ENCODE peak calls at places on chromosomes 2 and 18, in nine cellular contexts. Y, N, Q, A, W, X, K, U and C are unnamed samples.

GRCh38 chr2:43058761-43059160 is 167.6 kb downstream of the ZFP36L2 start:
- DNase-seq in Y (no peak), N (no peak), Q (no peak), A (no peak), W (no peak), X (no peak), K (no peak), U (no peak), C (no peak)

GRCh38 chr18:37322497-37323035 is 243.0 kb downstream of the CELF4 start:
- DNase-seq in Y (peak; percentile 26), N (peak; percentile 2), Q (peak; percentile 42), A (peak; percentile 88), W (peak; percentile 30), X (no peak), K (peak; percentile 46), U (peak; percentile 24), C (no peak)

GRCh38 chr2:239902749-239903201 is 122.4 kb downstream of the NDUFA10 start:
- DNase-seq in Y (no peak), N (no peak), Q (peak; percentile 13), A (peak; percentile 47), W (no peak), X (no peak), K (no peak), U (no peak), C (no peak)

GRCh38 chr2:145827235-145827634 is 1307.3 kb upstream of the ZEB2 start:
- DNase-seq in Y (no peak), N (no peak), Q (no peak), A (no peak), W (no peak), X (no peak), K (no peak), U (no peak), C (no peak)

GRCh38 chr2:145258903-145259579 is 739.1 kb upstream of the ZEB2 start:
- DNase-seq in Y (no peak), N (peak; percentile 80), Q (no peak), A (no peak), W (peak; percentile 15), X (no peak), K (peak; percentile 26), U (no peak), C (no peak)

GRCh38 chr2:72138011-72138881 is 9.4 kb downstream of the CYP26B1 start:
- DNase-seq in Y (no peak), N (no peak), Q (peak; percentile 45), A (no peak), W (no peak), X (no peak), K (no peak), U (peak; percentile 61), C (no peak)

GRCh38 chr2:53397085-53397484 is 370.5 kb upstream of the CHAC2 start:
- DNase-seq in Y (no peak), N (no peak), Q (no peak), A (no peak), W (no peak), X (no peak), K (no peak), U (no peak), C (no peak)

GRCh38 chr2:179412116-179412515 is 147.5 kb upstream of the SESTD1 start:
- DNase-seq in Y (no peak), N (peak; percentile 21), Q (no peak), A (no peak), W (no peak), X (no peak), K (no peak), U (no peak), C (no peak)

GRCh38 chr18:54928236-54928635 is 31.0 kb downstream of the CCDC68 start:
- DNase-seq in Y (no peak), N (peak; percentile 21), Q (no peak), A (no peak), W (no peak), X (no peak), K (peak; percentile 25), U (no peak), C (no peak)

GRCh38 chr18:54923339-54923956 is 35.8 kb downstream of the CCDC68 start:
- DNase-seq in Y (no peak), N (no peak), Q (no peak), A (no peak), W (no peak), X (no peak), K (peak; percentile 83), U (no peak), C (no peak)

GRCh38 chr18:54919412-54919811 is 39.8 kb downstream of the CCDC68 start:
- DNase-seq in Y (no peak), N (no peak), Q (no peak), A (no peak), W (no peak), X (no peak), K (no peak), U (no peak), C (no peak)

GRCh38 chr18:54926593-54927297 is 32.5 kb downstream of the CCDC68 start:
- DNase-seq in Y (no peak), N (peak; percentile 59), Q (no peak), A (no peak), W (no peak), X (no peak), K (no peak), U (no peak), C (no peak)

GRCh38 chr18:54924948-54925347 is 34.3 kb downstream of the CCDC68 start:
- DNase-seq in Y (no peak), N (peak; percentile 47), Q (no peak), A (no peak), W (no peak), X (no peak), K (peak; percentile 27), U (no peak), C (no peak)
- H3K27me3 ChIP-seq in Y (no peaks in the 10 kb centered on the region), N (no peaks in the 10 kb centered on the region), Q (no peaks in the 10 kb centered on the region), A (no peaks in the 10 kb centered on the region), W (no peaks in the 10 kb centered on the region), X (no peaks in the 10 kb centered on the region), K (no peaks in the 10 kb centered on the region), U (no peaks in the 10 kb centered on the region), C (no peaks in the 10 kb centered on the region)

DNA sequence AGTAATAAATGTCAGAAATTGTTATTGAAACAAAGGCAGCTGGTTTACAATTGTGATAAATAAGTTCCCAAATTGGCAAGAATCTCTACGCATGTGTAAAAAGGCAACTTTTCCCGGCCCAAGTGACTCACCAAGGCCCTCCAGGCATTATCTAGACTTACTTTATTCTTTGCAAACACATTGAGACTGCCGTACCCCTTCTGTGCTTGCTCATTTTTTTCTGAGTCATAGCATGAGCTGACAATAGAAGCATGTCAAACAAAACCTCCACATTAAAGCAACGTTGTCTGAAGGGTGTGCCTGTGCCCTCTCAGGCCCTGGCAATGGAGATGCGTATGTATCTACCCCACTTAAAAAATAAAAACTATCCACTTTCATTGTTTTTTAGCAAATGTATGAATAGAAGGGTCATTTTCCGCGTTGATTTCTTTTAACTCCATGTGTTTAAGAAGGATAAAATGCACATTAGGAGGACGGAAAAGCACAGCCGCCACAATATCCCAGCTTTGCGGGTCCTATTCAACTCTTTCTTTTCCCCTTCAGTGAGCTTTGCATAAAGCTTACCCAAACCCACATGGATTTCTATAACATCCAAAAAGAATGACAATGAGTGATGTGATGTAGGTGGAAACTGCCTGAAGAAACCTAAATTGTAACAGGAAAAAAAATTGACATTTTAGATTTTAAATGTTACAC is 298.2 kb downstream of the CDCA7 start:
- DNase-seq in Y (peak; percentile 95), N (peak; percentile 96), Q (peak; percentile 32), A (no peak), W (peak; percentile 13), X (no peak), K (peak; percentile 92), U (no peak), C (peak; percentile 52)
- H3K4me3 ChIP-seq in Y (peak overlapping the region; percentile 31), N (peak overlapping the region; percentile 9), Q (no peak overlapping the region), A (no peak overlapping the region), W (no peak overlapping the region), X (no peak overlapping the region), K (no peak overlapping the region), U (no peak overlapping the region), C (no peak overlapping the region)

GRCh38 chr2:136411946-136412345 is 294.0 kb upstream of the CXCR4 start:
- DNase-seq in Y (no peak), N (no peak), Q (no peak), A (no peak), W (no peak), X (no peak), K (no peak), U (no peak), C (no peak)
- H3K27me3 ChIP-seq in Y (peaks cover 59% of the 10 kb centered on the region), N (no peaks in the 10 kb centered on the region), Q (peaks cover 1% of the 10 kb centered on the region), A (no peaks in the 10 kb centered on the region), W (no peaks in the 10 kb centered on the region), X (peaks cover 7% of the 10 kb centered on the region), K (peaks cover 7% of the 10 kb centered on the region), U (no peaks in the 10 kb centered on the region), C (peaks cover 1% of the 10 kb centered on the region)

DNA sequence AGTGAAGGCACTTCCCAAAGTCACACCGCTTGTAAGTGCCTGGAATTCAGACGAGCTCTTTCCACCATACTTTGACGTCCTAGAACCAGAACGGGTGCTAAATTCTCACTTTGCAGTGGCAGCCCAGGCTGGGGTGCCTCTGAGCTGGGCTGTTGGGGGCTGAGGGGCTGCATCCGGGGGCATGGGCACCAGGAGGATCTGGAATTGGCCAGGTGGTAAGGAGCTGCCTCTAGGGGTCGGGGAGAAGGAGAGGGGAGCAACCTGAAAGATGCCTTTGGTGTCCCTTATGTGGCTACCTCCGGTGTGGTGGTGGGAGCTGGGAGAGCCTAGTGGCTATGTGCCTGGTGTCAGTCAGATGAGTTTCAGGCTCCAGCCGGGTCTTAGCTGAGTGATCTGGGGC is 7.1 kb downstream of the ATOH8 start:
- DNase-seq in Y (no peak), N (no peak), Q (no peak), A (no peak), W (no peak), X (no peak), K (no peak), U (no peak), C (no peak)
- H3K4me3 ChIP-seq in Y (no peak overlapping the region), N (no peak overlapping the region), Q (no peak overlapping the region), A (no peak overlapping the region), W (no peak overlapping the region), X (no peak overlapping the region), K (no peak overlapping the region), U (no peak overlapping the region), C (no peak overlapping the region)